ENCODE peak calls at places on chromosomes 3 and 15, in ten cellular contexts. D is GM12891, C is tibial nerve, A is GM12878, S is transverse colon, Z is K562, E is gastrocnemius medialis, H is stomach, B is spleen, W is heart left ventricle. T is an unnamed sample.

GRCh38 chr3:157522646-157523045 is 19.4 kb upstream of the VEPH1 start:
- DNase-seq in A (no peak), W (no peak), D (no peak), S (no peak), E (no peak), H (no peak), B (no peak), Z (no peak), C (no peak), T (no peak)

GRCh38 chr15:29151111-29151857 is 118.3 kb downstream of the NSMCE3 start:
- DNase-seq in A (no peak), C (no peak), B (no peak), S (no peak), E (no peak), H (peak), D (no peak), W (no peak), Z (no peak), T (no peak)

GRCh38 chr15:78082743-78083110 is 5.2 kb upstream of the TBC1D2B start:
- DNase-seq in W (no peak), E (no peak), H (no peak), Z (no peak), A (no peak), D (no peak), C (no peak), S (no peak), B (no peak), T (no peak)

GRCh38 chr3:31929826-31930502 is 51.1 kb downstream of the OSBPL10 start:
- DNase-seq in E (no peak), B (no peak), Z (no peak), H (no peak), W (no peak), S (no peak), A (no peak), C (no peak), D (no peak), T (no peak)

GRCh38 chr15:37873336-37873735 is 61.1 kb upstream of the TMCO5A start:
- DNase-seq in E (no peak), B (no peak), D (no peak), H (no peak), S (no peak), A (no peak), C (no peak), Z (no peak), W (no peak), T (no peak)

GRCh38 chr3:132783152-132783551 is 60.9 kb upstream of the NPHP3 start:
- DNase-seq in S (no peak), W (no peak), C (no peak), H (no peak), Z (no peak), A (no peak), D (no peak), B (no peak), E (no peak), T (no peak)

GRCh38 chr3:127536818-127537810 is 53.4 kb downstream of the TPRA1 start:
- DNase-seq in H (no peak), B (no peak), D (no peak), C (no peak), S (no peak), W (no peak), E (no peak), A (no peak), Z (no peak), T (no peak)

GRCh38 chr3:105398407-105398806 is 31.7 kb downstream of the ALCAM start:
- DNase-seq in D (no peak), E (no peak), H (no peak), A (no peak), S (no peak), C (no peak), W (no peak), Z (no peak), B (no peak), T (no peak)

GRCh38 chr15:59222106-59222505 is 15.5 kb downstream of the LDHAL6B start:
- DNase-seq in E (no peak), H (no peak), B (no peak), D (no peak), Z (no peak), W (no peak), A (no peak), S (no peak), C (no peak), T (no peak)

GRCh38 chr15:59216911-59217310 is 10.3 kb downstream of the LDHAL6B start:
- DNase-seq in H (no peak), C (no peak), S (no peak), B (no peak), E (no peak), Z (no peak), A (no peak), W (no peak), D (no peak), T (no peak)

GRCh38 chr15:59221479-59221878 is 14.8 kb downstream of the LDHAL6B start:
- DNase-seq in W (no peak), D (no peak), B (no peak), E (no peak), H (no peak), C (no peak), Z (no peak), S (no peak), A (no peak), T (no peak)

GRCh38 chr15:59218099-59218498 is 11.5 kb downstream of the LDHAL6B start:
- DNase-seq in D (no peak), A (no peak), S (no peak), Z (no peak), W (no peak), H (no peak), E (no peak), B (no peak), C (no peak), T (no peak)

DNA sequence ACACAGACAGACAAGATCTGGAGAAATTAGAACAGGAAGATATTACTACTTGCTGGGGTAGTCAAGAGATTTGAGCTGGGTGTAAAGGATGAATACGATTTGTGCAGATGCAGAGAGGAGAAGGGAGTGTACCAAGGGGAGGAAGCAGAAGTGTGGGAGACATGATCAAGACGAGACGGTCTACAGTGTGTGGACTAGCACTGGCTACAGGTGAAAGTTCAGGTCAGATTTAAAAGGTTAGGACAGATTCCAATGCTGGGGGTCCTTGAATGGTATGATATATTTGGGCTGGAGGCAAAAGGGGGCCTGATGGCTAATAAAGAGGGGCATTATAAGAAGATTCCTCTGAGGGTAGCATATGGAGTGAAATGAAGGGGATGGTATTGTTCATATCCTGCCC is 12.1 kb downstream of the LDHAL6B start:
- DNase-seq in W (no peak), H (no peak), S (no peak), E (no peak), A (no peak), D (no peak), Z (no peak), C (no peak), B (no peak), T (no peak)
- TF ChIP-seq POLR2A in W (no peak), H (no peak), S (no peak), E (no peak), A (no peak), D (no peak), Z (no peak), C (no peak), B (no peak), T (no peak)

DNA sequence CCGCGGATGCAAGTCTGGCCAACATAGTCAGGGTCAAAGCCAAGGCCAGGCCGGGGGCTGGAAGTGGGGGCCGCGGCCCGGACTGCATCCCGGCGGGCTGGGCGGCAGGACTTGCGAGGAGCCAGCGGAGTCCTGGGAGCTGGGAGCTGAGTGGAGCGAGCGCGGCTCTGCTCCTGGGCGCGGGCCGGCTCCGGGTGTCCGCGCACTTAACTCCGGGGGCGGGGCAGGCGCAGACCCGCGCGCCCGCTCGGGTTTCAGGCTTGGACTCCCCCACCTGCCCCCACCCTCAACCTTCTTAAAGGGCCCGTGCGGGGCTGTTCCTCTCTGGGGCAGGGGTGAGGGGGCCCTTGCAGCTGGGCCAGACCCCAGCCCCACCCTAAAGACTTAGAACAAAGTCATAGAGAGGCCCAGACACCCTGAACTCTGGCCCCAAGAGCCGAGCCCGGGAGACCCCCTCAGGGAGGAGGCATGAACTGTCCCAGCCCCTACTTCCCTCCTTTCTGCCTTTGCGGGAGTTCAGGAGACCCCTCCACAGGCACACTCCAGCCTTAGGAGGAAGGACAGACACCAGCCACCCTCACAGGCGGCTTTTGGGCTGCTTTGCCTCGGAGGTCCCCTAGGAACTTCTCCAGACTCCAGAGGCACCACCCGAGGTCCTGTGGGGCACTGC is at the start of gene CSPG4:
- DNase-seq in S (peak), C (peak), B (no peak), Z (peak), D (no peak), H (peak), W (peak), E (peak), A (no peak), T (peak)
- TF ChIP-seq POLR2A in S (peak), C (peak), B (peak), Z (no peak), D (no peak), H (no peak), W (peak), E (peak), A (no peak), T (no peak)

GRCh38 chr3:4978259-4978965 is 825 bp upstream of the BHLHE40 start:
- DNase-seq in S (peak), E (peak), W (peak), D (peak), C (peak), B (peak), A (peak), Z (peak), H (peak), T (peak)
- TF ChIP-seq POLR2A in S (peak), E (peak), W (peak), D (peak), C (no peak), B (peak), A (peak), Z (peak), H (peak), T (peak)

GRCh38 chr3:125055165-125055912 is 458 bp downstream of the HEG1 start:
- DNase-seq in B (peak), C (no peak), Z (peak), D (peak), H (no peak), W (peak), A (no peak), E (no peak), S (no peak), T (no peak)

GRCh38 chr3:125053304-125053699 is 2.5 kb downstream of the HEG1 start:
- DNase-seq in S (no peak), E (no peak), Z (no peak), H (no peak), B (peak), C (no peak), A (no peak), W (no peak), D (no peak), T (no peak)

GRCh38 chr3:125055913-125056705 is at the start of gene HEG1:
- DNase-seq in C (peak), E (peak), D (peak), W (peak), S (peak), H (peak), A (no peak), Z (peak), B (peak), T (peak)

GRCh38 chr3:125052671-125053303 is 3.0 kb downstream of the HEG1 start:
- DNase-seq in Z (no peak), H (no peak), C (no peak), B (peak), S (no peak), A (no peak), W (no peak), D (no peak), E (no peak), T (no peak)

GRCh38 chr3:125054436-125055164 is 1.2 kb downstream of the HEG1 start:
- DNase-seq in Z (no peak), S (no peak), B (peak), W (no peak), A (peak), D (peak), H (no peak), E (peak), C (no peak), T (peak)
- TF ChIP-seq POLR2A in Z (no peak), S (peak), B (peak), W (no peak), A (no peak), D (peak), H (no peak), E (peak), C (peak), T (peak)

GRCh38 chr3:119498188-119498987 is at the start of gene TIMMDC1:
- DNase-seq in D (peak), E (peak), S (peak), H (peak), A (peak), B (peak), Z (peak), C (peak), W (peak), T (peak)
- TF ChIP-seq POLR2A in D (peak), E (peak), S (peak), H (peak), A (peak), B (peak), Z (peak), C (peak), W (peak), T (peak)

DNA sequence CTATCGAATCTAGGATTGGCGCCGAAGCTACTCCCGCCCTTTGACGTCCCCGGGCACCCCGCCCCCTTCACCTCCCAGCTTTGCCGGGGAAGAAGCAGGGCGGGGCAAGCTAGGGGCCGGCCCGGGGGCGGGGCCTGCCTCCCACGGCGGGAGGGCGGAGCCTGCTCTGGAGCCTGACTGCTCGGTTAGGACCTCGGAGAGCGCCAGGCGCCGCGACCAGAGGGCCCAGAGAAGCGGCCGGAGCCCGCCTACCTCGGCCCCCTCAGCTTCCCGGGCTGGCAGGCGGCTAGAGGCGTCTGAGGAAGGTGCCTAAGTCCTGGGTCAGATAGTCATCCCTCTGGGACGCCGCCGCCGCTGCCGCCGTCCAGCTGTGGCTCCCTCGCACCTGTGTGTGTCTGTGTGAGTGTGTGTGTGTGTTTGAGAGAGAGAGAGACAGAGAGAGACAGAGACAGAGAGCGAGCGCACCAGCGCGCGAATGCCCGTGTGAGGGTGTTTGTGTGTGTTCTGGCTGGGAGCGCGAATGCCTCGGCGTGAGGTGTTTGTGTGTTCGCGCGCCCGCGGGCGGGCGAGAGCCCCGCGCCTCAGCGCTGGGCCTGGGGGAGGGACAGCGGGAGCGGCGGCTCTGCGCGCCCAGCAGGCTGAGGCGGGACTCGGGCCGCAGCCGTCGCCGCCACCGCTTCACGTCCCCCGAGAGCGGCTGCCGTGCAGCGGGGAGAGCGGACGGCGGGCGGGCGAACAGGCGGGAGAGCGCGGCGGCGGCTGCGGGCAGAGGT is at the start of gene STXBP5L:
- DNase-seq in H (peak), W (peak), B (peak), S (peak), E (no peak), A (no peak), D (peak), Z (peak), C (no peak), T (peak)
- TF ChIP-seq POLR2A in H (no peak), W (no peak), B (no peak), S (no peak), E (no peak), A (no peak), D (no peak), Z (no peak), C (no peak), T (peak)

DNA sequence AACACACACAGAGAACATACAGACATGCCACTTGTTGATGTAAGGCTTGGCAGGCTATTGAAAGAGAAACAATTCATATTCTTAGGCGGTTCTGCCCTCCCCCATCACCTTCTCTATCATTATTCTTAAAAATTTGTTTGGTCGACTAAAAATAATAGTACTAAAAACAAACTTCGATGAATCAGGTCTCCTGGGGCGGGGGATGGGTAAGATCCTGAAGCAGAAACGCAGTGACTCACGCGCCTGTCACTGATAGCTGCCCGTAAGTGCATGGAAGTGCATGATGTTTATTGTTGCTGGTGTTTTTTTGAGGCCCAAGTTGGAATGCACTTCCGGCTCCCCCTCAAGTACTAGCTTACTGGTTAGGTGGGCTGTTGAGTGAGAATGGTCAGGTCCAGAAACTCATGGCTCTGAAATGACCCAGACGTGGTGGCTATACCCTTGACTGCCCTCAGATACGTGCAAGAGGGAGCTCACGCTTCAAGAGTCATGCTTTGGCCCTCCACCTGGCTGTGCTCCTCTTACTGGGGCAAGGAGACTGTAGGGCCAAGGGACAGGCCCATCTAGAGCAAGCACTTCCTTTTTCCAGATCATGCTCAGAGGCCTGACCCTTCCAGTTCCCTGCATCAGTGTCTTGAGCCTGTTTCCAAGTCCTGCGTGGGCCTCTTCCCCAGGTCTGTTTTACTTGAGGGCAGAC is 10.9 kb downstream of the SMAD3 start:
- DNase-seq in W (no peak), E (no peak), H (peak), A (no peak), S (no peak), C (no peak), Z (peak), B (no peak), D (no peak), T (no peak)
- TF ChIP-seq POLR2A in W (no peak), E (no peak), H (no peak), A (peak), S (no peak), C (no peak), Z (no peak), B (no peak), D (peak), T (no peak)

T was measured in body of pancreas.